ENCODE peak calls at places on chromosomes 4 and X, in five cellular contexts. One of them, this sample, is unnamed.

GRCh38 chr4:105605493-105605892 is 53.1 kb downstream of the ARHGEF38 start:
- DNase-seq in Caki2: no peak
- DNase-seq in NCI-H187 treated with DMSO at 0.1 percent for 48 hours: no peak
- DNase-seq in NT2/D1: no peak
- DNase-seq in G401: no peak
- DNase-seq in this sample: no peak

GRCh38 chrX:72027024-72027913 is 104.4 kb downstream of the RTL5 start:
- DNase-seq in Caki2: no peak
- DNase-seq in NCI-H187 treated with DMSO at 0.1 percent for 48 hours: no peak
- DNase-seq in NT2/D1: no peak
- DNase-seq in G401: no peak
- DNase-seq in this sample: no peak

GRCh38 chrX:131607796-131608369 is 64.0 kb downstream of the OR13H1 start:
- DNase-seq in Caki2: no peak
- DNase-seq in NCI-H187 treated with DMSO at 0.1 percent for 48 hours: no peak
- DNase-seq in NT2/D1: no peak
- DNase-seq in G401: no peak
- DNase-seq in this sample: no peak

GRCh38 chr4:2290488-2290887 is 28.6 kb upstream of the MXD4 start:
- DNase-seq in Caki2: no peak
- DNase-seq in NCI-H187 treated with DMSO at 0.1 percent for 48 hours: no peak
- DNase-seq in NT2/D1: no peak
- DNase-seq in G401: no peak
- DNase-seq in this sample: no peak

GRCh38 chrX:153708415-153708814 is 15.8 kb downstream of the BCAP31 start:
- DNase-seq in Caki2: peak; percentile 85
- DNase-seq in NCI-H187 treated with DMSO at 0.1 percent for 48 hours: no peak
- DNase-seq in NT2/D1: no peak
- DNase-seq in G401: peak; percentile 59
- DNase-seq in this sample: no peak

GRCh38 chr4:99362768-99363167 is 10.2 kb upstream of the ADH1C start:
- DNase-seq in Caki2: no peak
- DNase-seq in NCI-H187 treated with DMSO at 0.1 percent for 48 hours: no peak
- DNase-seq in NT2/D1: no peak
- DNase-seq in G401: no peak
- DNase-seq in this sample: no peak

GRCh38 chr4:40976343-40976742 is 226.6 kb downstream of the NSUN7 start:
- DNase-seq in Caki2: peak; percentile 24
- DNase-seq in NCI-H187 treated with DMSO at 0.1 percent for 48 hours: no peak
- DNase-seq in NT2/D1: no peak
- DNase-seq in G401: peak; percentile 39
- DNase-seq in this sample: no peak

GRCh38 chr4:170674176-170674575 is 584.4 kb upstream of the AADAT start:
- DNase-seq in Caki2: no peak
- DNase-seq in NCI-H187 treated with DMSO at 0.1 percent for 48 hours: no peak
- DNase-seq in NT2/D1: no peak
- DNase-seq in G401: no peak
- DNase-seq in this sample: no peak

GRCh38 chr4:52641853-52642563 is 17.1 kb downstream of the USP46 start:
- DNase-seq in Caki2: peak; percentile 30
- DNase-seq in NCI-H187 treated with DMSO at 0.1 percent for 48 hours: no peak
- DNase-seq in NT2/D1: no peak
- DNase-seq in G401: no peak
- DNase-seq in this sample: no peak

GRCh38 chr4:183297675-183298074 is 22.4 kb downstream of the CLDN22 start:
- DNase-seq in Caki2: no peak
- DNase-seq in NCI-H187 treated with DMSO at 0.1 percent for 48 hours: no peak
- DNase-seq in NT2/D1: no peak
- DNase-seq in G401: no peak
- DNase-seq in this sample: no peak

GRCh38 chrX:131217878-131218486 is 71.1 kb downstream of the IGSF1 start:
- DNase-seq in Caki2: no peak
- DNase-seq in NCI-H187 treated with DMSO at 0.1 percent for 48 hours: no peak
- DNase-seq in NT2/D1: no peak
- DNase-seq in G401: peak; percentile 8
- DNase-seq in this sample: no peak

GRCh38 chrX:11745881-11746280 is 12.2 kb upstream of the MSL3 start:
- DNase-seq in Caki2: no peak
- DNase-seq in NCI-H187 treated with DMSO at 0.1 percent for 48 hours: no peak
- DNase-seq in NT2/D1: no peak
- DNase-seq in G401: peak; percentile 61
- DNase-seq in this sample: no peak

GRCh38 chrX:1466232-1466661 is 13.5 kb upstream of the ASMTL start:
- DNase-seq in Caki2: no peak
- DNase-seq in NCI-H187 treated with DMSO at 0.1 percent for 48 hours: no peak
- DNase-seq in NT2/D1: no peak
- DNase-seq in G401: no peak
- DNase-seq in this sample: peak; percentile 53

GRCh38 chr4:153341575-153342090 is 2.9 kb upstream of the MND1 start:
- DNase-seq in Caki2: peak; percentile 37
- DNase-seq in NCI-H187 treated with DMSO at 0.1 percent for 48 hours: no peak
- DNase-seq in NT2/D1: no peak
- DNase-seq in G401: no peak
- DNase-seq in this sample: no peak

GRCh38 chr4:100286601-100287000 is 96.3 kb upstream of the DDIT4L start:
- DNase-seq in Caki2: no peak
- DNase-seq in NCI-H187 treated with DMSO at 0.1 percent for 48 hours: no peak
- DNase-seq in NT2/D1: no peak
- DNase-seq in G401: peak; percentile 64
- DNase-seq in this sample: no peak

GRCh38 chrX:17488036-17488435 is 113.0 kb downstream of the NHS start:
- DNase-seq in Caki2: no peak
- DNase-seq in NCI-H187 treated with DMSO at 0.1 percent for 48 hours: no peak
- DNase-seq in NT2/D1: no peak
- DNase-seq in G401: no peak
- DNase-seq in this sample: no peak

GRCh38 chrX:1802912-1803311 is 188.1 kb downstream of the ASMT start:
- DNase-seq in Caki2: no peak
- DNase-seq in NCI-H187 treated with DMSO at 0.1 percent for 48 hours: no peak
- DNase-seq in NT2/D1: no peak
- DNase-seq in G401: no peak
- DNase-seq in this sample: no peak

GRCh38 chr4:186701273-186701672 is 22.4 kb downstream of the FAT1 start:
- DNase-seq in Caki2: no peak
- DNase-seq in NCI-H187 treated with DMSO at 0.1 percent for 48 hours: no peak
- DNase-seq in NT2/D1: no peak
- DNase-seq in G401: peak; percentile 63
- DNase-seq in this sample: no peak

GRCh38 chr4:83780334-83780733 is 244.4 kb downstream of the GPAT3 start:
- DNase-seq in Caki2: peak; percentile 14
- DNase-seq in NCI-H187 treated with DMSO at 0.1 percent for 48 hours: no peak
- DNase-seq in NT2/D1: no peak
- DNase-seq in G401: no peak
- DNase-seq in this sample: no peak

GRCh38 chrX:11499076-11500044 is 166.4 kb downstream of the ARHGAP6 start:
- DNase-seq in Caki2: no peak
- DNase-seq in NCI-H187 treated with DMSO at 0.1 percent for 48 hours: no peak
- DNase-seq in NT2/D1: no peak
- DNase-seq in G401: no peak
- DNase-seq in this sample: no peak

This sample was measured in stimulated activated effector memory CD8-positive, alpha-beta T cell treated with anti-CD3 and anti-CD28 coated beads, Interleukin-12 subunit alpha, Interleukin-12 subunit beta, amount 100 ng/mL, for 72 hours.